ENCODE peak calls at places on chromosomes 4 and X, in five cellular contexts. S is adipocyte, K is GM23248, N is transverse colon, O is stomach. X is an unnamed sample.
A peak's percentile ranks its signal among the peaks of the same experiment; 100 is the strongest.

GRCh38 chr4:66667249-66667648 is 878.1 kb downstream of the CENPC start:
- DNase-seq in N (no peak), K (no peak), O (no peak), S (no peak), X (no peak)

GRCh38 chrX:128051526-128051925 is 677 bp downstream of the ACTRT1 start:
- DNase-seq in O (no peak), N (no peak), S (no peak), K (no peak), X (no peak)

GRCh38 chrX:49291615-49292337 is 11.7 kb upstream of the GAGE10 start:
- DNase-seq in O (peak; percentile 69), N (peak; percentile 66), K (peak; percentile 58), S (peak; percentile 58), X (peak; percentile 17)

GRCh38 chr4:80876810-80877209 is 153.7 kb upstream of the BMP3 start:
- DNase-seq in O (no peak), N (no peak), K (peak; percentile 27), S (peak; percentile 12), X (no peak)

GRCh38 chr4:8051644-8052043 is 107.0 kb downstream of the ABLIM2 start:
- DNase-seq in S (no peak), N (no peak), K (no peak), O (no peak), X (no peak)

GRCh38 chr4:25993564-25994185 is 79.7 kb downstream of the SMIM20 start:
- DNase-seq in K (peak; percentile 41), S (no peak), O (no peak), N (peak; percentile 28), X (peak; percentile 36)

GRCh38 chr4:141375855-141376254 is 155.2 kb downstream of the ZNF330 start:
- DNase-seq in K (peak; percentile 86), N (no peak), O (no peak), S (peak; percentile 77), X (peak; percentile 87)

GRCh38 chrX:103211012-103211715 is 3.7 kb upstream of the BEX4 start:
- DNase-seq in S (peak; percentile 81), O (peak; percentile 44), N (peak; percentile 38), K (peak; percentile 58), X (no peak)

GRCh38 chrX:64334467-64334866 is 60.8 kb downstream of the MTMR8 start:
- DNase-seq in N (peak; percentile 58), O (no peak), K (no peak), S (no peak), X (no peak)

GRCh38 chr4:89724716-89725115 is 112.2 kb downstream of the SNCA start:
- DNase-seq in K (peak; percentile 91), S (peak; percentile 71), N (no peak), O (no peak), X (no peak)

GRCh38 chrX:31021537-31021936 is 50.3 kb downstream of the FTHL17 start:
- DNase-seq in O (no peak), N (no peak), S (no peak), K (no peak), X (no peak)

GRCh38 chr4:98890698-98891097 is 38.2 kb downstream of the EIF4E start:
- DNase-seq in O (no peak), S (peak; percentile 74), K (no peak), N (no peak), X (no peak)

GRCh38 chrX:103063191-103063845 is 653 bp downstream of the BEX1 start:
- DNase-seq in K (peak; percentile 60), N (no peak), S (peak; percentile 56), O (no peak), X (peak; percentile 9)

GRCh38 chr4:16914208-16914607 is 15.8 kb upstream of the LDB2 start:
- DNase-seq in K (peak; percentile 75), O (no peak), N (no peak), S (peak; percentile 84), X (peak; percentile 19)

GRCh38 chrX:68416592-68416991 is 16.7 kb downstream of the OPHN1 start:
- DNase-seq in O (no peak), S (peak; percentile 40), K (peak; percentile 40), N (no peak), X (no peak)

GRCh38 chrX:65707153-65707552 is 39.7 kb downstream of the MSN start:
- DNase-seq in O (no peak), N (no peak), K (no peak), S (no peak), X (no peak)

GRCh38 chrX:65702956-65703355 is 35.5 kb downstream of the MSN start:
- DNase-seq in N (no peak), K (no peak), S (no peak), O (no peak), X (no peak)

GRCh38 chrX:65706041-65706828 is 38.8 kb downstream of the MSN start:
- DNase-seq in O (no peak), N (no peak), K (peak; percentile 83), S (peak; percentile 60), X (peak; percentile 87)

GRCh38 chrX:65705439-65705838 is 38.0 kb downstream of the MSN start:
- DNase-seq in O (no peak), N (no peak), S (no peak), K (no peak), X (no peak)
- H3K4me3 ChIP-seq in O (no peak overlapping the region), N (no peak overlapping the region), S (no peak overlapping the region), K (no peak overlapping the region), X (no peak overlapping the region)

GRCh38 chr4:174215055-174215454 is 68.4 kb downstream of the FBXO8 start:
- DNase-seq in O (no peak), K (no peak), N (no peak), S (no peak), X (no peak)
- H3K27me3 ChIP-seq in O (peaks cover 11% of the 10 kb centered on the region), K (peaks cover 8% of the 10 kb centered on the region), N (peaks cover 99% of the 10 kb centered on the region), S (peaks cover 37% of the 10 kb centered on the region), X (no peaks in the 10 kb centered on the region)

DNA sequence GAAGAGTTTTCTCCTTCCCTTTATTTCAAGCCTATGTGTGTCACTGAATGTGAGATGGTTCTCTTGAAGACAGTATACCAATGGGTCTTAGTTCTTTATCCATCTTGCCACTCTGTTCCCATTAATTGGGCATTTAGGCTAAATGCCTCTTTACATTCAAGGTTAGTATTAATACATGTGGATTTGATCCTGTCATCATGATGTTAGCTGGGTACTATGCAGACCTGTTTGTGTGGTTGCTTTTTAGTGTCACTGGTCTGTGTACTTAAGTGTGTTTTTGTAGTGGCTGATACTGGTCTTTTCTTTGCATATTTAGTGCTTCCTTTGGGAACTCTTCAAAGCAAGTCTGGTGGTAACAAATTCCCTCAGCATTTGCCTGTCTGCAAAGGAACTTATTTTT is 23.4 kb upstream of the WDR17 start:
- DNase-seq in S (no peak), K (no peak), O (no peak), N (no peak), X (no peak)
- H3K36me3 ChIP-seq in S (no peaks in the 10 kb centered on the region), K (no peaks in the 10 kb centered on the region), O (no peaks in the 10 kb centered on the region), N (no peaks in the 10 kb centered on the region), X (no peaks in the 10 kb centered on the region)

GRCh38 chr4:48985602-48985975 is 486 bp upstream of the CWH43 start:
- DNase-seq in S (no peak), O (no peak), K (no peak), N (no peak), X (no peak)

GRCh38 chr4:48986654-48987164 is 634 bp downstream of the CWH43 start:
- DNase-seq in S (no peak), N (peak; percentile 37), O (no peak), K (no peak), X (no peak)

GRCh38 chr4:48989461-48990203 is 3.6 kb downstream of the CWH43 start:
- DNase-seq in N (no peak), K (no peak), O (no peak), S (no peak), X (no peak)

GRCh38 chr4:48991357-48991756 is 5.3 kb downstream of the CWH43 start:
- DNase-seq in O (no peak), S (no peak), K (no peak), N (no peak), X (no peak)

GRCh38 chr4:48985976-48986653 is at the start of gene CWH43:
- DNase-seq in S (no peak), K (no peak), N (peak; percentile 74), O (peak; percentile 63), X (no peak)
- H3K4me3 ChIP-seq in S (no peak within 1 kb of the TSS), K (no peak within 1 kb of the TSS), N (peak within 1 kb of the TSS; percentile 44), O (peak within 1 kb of the TSS; percentile 52), X (no peak within 1 kb of the TSS)

GRCh38 chr4:3809451-3810110 is 43.4 kb downstream of the ADRA2C start:
- DNase-seq in O (no peak), K (no peak), N (no peak), S (no peak), X (no peak)
- H3K27me3 ChIP-seq in O (no peaks in the 10 kb centered on the region), K (peaks cover 22% of the 10 kb centered on the region), N (peaks cover 10% of the 10 kb centered on the region), S (peaks cover 62% of the 10 kb centered on the region), X (no peaks in the 10 kb centered on the region)

GRCh38 chrX:130669233-130669632 is 233.8 kb downstream of the ENOX2 start:
- DNase-seq in N (no peak), O (no peak), K (peak; percentile 53), S (peak; percentile 23), X (no peak)
- H3K36me3 ChIP-seq in N (no peaks in the 10 kb centered on the region), O (peaks cover 24% of the 10 kb centered on the region), K (no peaks in the 10 kb centered on the region), S (peaks cover 9% of the 10 kb centered on the region), X (no peaks in the 10 kb centered on the region)

GRCh38 chrX:143621276-143621675 is 14.6 kb downstream of the SLITRK4 start:
- DNase-seq in O (no peak), K (no peak), S (no peak), N (no peak), X (no peak)

GRCh38 chrX:143615851-143616250 is 20.1 kb downstream of the SLITRK4 start:
- DNase-seq in K (no peak), S (no peak), O (no peak), N (no peak), X (no peak)
- H3K4me3 ChIP-seq in K (no peak overlapping the region), S (peak overlapping the region; percentile 56), O (no peak overlapping the region), N (no peak overlapping the region), X (no peak overlapping the region)

GRCh38 chr4:82798168-82799005 is at the start of gene SCD5:
- DNase-seq in S (peak; percentile 95), K (peak; percentile 96), O (peak; percentile 66), N (peak; percentile 64), X (peak; percentile 59)
- H3K27me3 ChIP-seq in S (no peaks in the 10 kb centered on the region), K (no peaks in the 10 kb centered on the region), O (no peaks in the 10 kb centered on the region), N (peaks cover 36% of the 10 kb centered on the region), X (no peaks in the 10 kb centered on the region)